ENCODE peak calls at places on chromosomes 3 and 15, in nine cellular contexts. Y, L, A, K, W, B, G, N and Z are unnamed samples.

GRCh38 chr15:34501131-34501530 is 63.5 kb upstream of the GOLGA8A start:
- DNase-seq in W (no peak), N (no peak), K (no peak), B (no peak), L (no peak), Y (no peak), G (no peak), A (no peak), Z (peak)

GRCh38 chr15:68450192-68450591 is 18.2 kb upstream of the ITGA11 start:
- DNase-seq in W (no peak), G (no peak), L (no peak), Y (no peak), N (no peak), B (no peak), A (no peak), K (no peak), Z (no peak)

GRCh38 chr3:99499235-99499798 is 139.1 kb upstream of the COL8A1 start:
- DNase-seq in K (no peak), A (no peak), Y (peak), W (peak), L (peak), G (peak), N (no peak), B (peak), Z (peak)

GRCh38 chr15:70923311-70924080 is 30.9 kb downstream of the LRRC49 start:
- DNase-seq in B (no peak), K (no peak), Y (peak), L (no peak), A (no peak), G (no peak), N (no peak), W (no peak), Z (peak)

GRCh38 chr15:70238917-70239316 is 141.2 kb upstream of the TLE3 start:
- DNase-seq in W (no peak), K (no peak), B (no peak), Y (no peak), G (no peak), L (no peak), N (no peak), A (no peak), Z (no peak)

GRCh38 chr3:108441528-108441927 is 68.9 kb downstream of the MYH15 start:
- DNase-seq in K (no peak), N (no peak), W (no peak), B (no peak), Y (no peak), G (no peak), L (no peak), A (no peak), Z (peak)

GRCh38 chr3:142315083-142315482 is 89.7 kb upstream of the GK5 start:
- DNase-seq in K (no peak), Y (peak), N (no peak), L (peak), B (no peak), W (no peak), A (no peak), G (no peak), Z (peak)

GRCh38 chr15:34330279-34330678 is 7.3 kb downstream of the SLC12A6 start:
- DNase-seq in Y (no peak), L (no peak), B (no peak), K (no peak), N (no peak), W (no peak), A (no peak), G (no peak), Z (no peak)

GRCh38 chr15:86942285-86942684 is 862.6 kb downstream of the AGBL1 start:
- DNase-seq in N (no peak), K (no peak), Y (no peak), W (no peak), G (no peak), B (no peak), L (no peak), A (no peak), Z (no peak)

GRCh38 chr3:55875137-55875536 is 388.0 kb upstream of the WNT5A start:
- DNase-seq in B (no peak), A (no peak), W (no peak), G (no peak), Y (peak), K (no peak), L (no peak), N (no peak), Z (no peak)

GRCh38 chr15:67735896-67736295 is 89.4 kb upstream of the SKOR1 start:
- DNase-seq in W (no peak), B (no peak), K (no peak), L (no peak), Y (no peak), A (no peak), G (peak), N (no peak), Z (no peak)

GRCh38 chr3:154819491-154819890 is 260.6 kb upstream of the MME start:
- DNase-seq in L (no peak), B (no peak), K (no peak), Y (no peak), G (no peak), A (no peak), N (no peak), W (peak), Z (no peak)

GRCh38 chr3:72492240-72492639 is 356.0 kb downstream of the SHQ1 start:
- DNase-seq in G (no peak), L (peak), W (no peak), A (no peak), N (peak), Y (peak), B (no peak), K (no peak), Z (peak)

GRCh38 chr3:20073068-20073467 is 32.8 kb downstream of the KAT2B start:
- DNase-seq in A (no peak), Y (no peak), L (no peak), G (no peak), B (no peak), N (no peak), K (no peak), W (no peak), Z (no peak)

GRCh38 chr3:52441772-52442332 is 3.1 kb downstream of the SEMA3G start:
- DNase-seq in L (no peak), B (no peak), G (no peak), N (peak), Y (no peak), W (no peak), A (no peak), K (no peak), Z (no peak)

GRCh38 chr15:51625236-51625635 is 2.7 kb upstream of the DMXL2 start:
- DNase-seq in K (no peak), N (no peak), G (peak), Y (no peak), A (no peak), W (no peak), L (no peak), B (no peak), Z (no peak)

GRCh38 chr3:30720586-30721313 is 114.3 kb downstream of the TGFBR2 start:
- DNase-seq in K (no peak), B (no peak), L (peak), A (no peak), Y (peak), G (no peak), W (no peak), N (no peak), Z (peak)

GRCh38 chr15:79673416-79674123 is 223.2 kb downstream of the MTHFS start:
- DNase-seq in K (no peak), Y (peak), N (no peak), G (peak), A (no peak), B (no peak), W (no peak), L (peak), Z (peak)

GRCh38 chr15:70494861-70495571 is 268.3 kb downstream of the UACA start:
- DNase-seq in L (peak), G (peak), W (no peak), A (peak), Y (peak), K (no peak), B (peak), N (peak), Z (peak)

GRCh38 chr3:52231502-52232278 is 6.2 kb upstream of the TLR9 start:
- DNase-seq in A (peak), W (peak), K (peak), N (peak), G (peak), B (peak), Y (peak), L (peak), Z (peak)